ENCODE peak calls at places on chromosomes 11 and 22, in five cellular contexts. One of them, this sample, is unnamed.

GRCh38 chr11:6531267-6531752 is 34.2 kb downstream of the DNHD1 start:
- DNase-seq in A549: peak; percentile 79
- DNase-seq in cardiac muscle cell: peak; percentile 64
- DNase-seq in right lobe of liver: no peak
- DNase-seq in A673: peak; percentile 54
- DNase-seq in this sample: peak; percentile 23

GRCh38 chr22:44985906-44986527 is 23.8 kb downstream of the PHF21B start:
- DNase-seq in right lobe of liver: no peak
- DNase-seq in A549: no peak
- DNase-seq in cardiac muscle cell: no peak
- DNase-seq in A673: no peak
- DNase-seq in this sample: no peak

GRCh38 chr11:81331611-81332205 is 1402.0 kb downstream of the FAM181B start:
- DNase-seq in A673: no peak
- DNase-seq in cardiac muscle cell: no peak
- DNase-seq in A549: no peak
- DNase-seq in right lobe of liver: no peak
- DNase-seq in this sample: no peak

GRCh38 chr22:39010946-39011625 is 3.0 kb upstream of the APOBEC3C start:
- DNase-seq in right lobe of liver: no peak
- DNase-seq in A673: no peak
- DNase-seq in A549: no peak
- DNase-seq in cardiac muscle cell: no peak
- DNase-seq in this sample: no peak

GRCh38 chr22:38948181-38948940 is 9.0 kb upstream of the APOBEC3A start:
- DNase-seq in right lobe of liver: no peak
- DNase-seq in A549: no peak
- DNase-seq in cardiac muscle cell: no peak
- DNase-seq in A673: no peak
- DNase-seq in this sample: no peak

GRCh38 chr11:2804189-2804588 is 81.4 kb downstream of the CDKN1C start:
- DNase-seq in cardiac muscle cell: no peak
- DNase-seq in right lobe of liver: peak; percentile 38
- DNase-seq in A549: no peak
- DNase-seq in A673: no peak
- DNase-seq in this sample: no peak

GRCh38 chr11:65858354-65859133 is 564 bp upstream of the CFL1 start:
- DNase-seq in A673: no peak
- DNase-seq in right lobe of liver: no peak
- DNase-seq in A549: no peak
- DNase-seq in cardiac muscle cell: no peak
- DNase-seq in this sample: no peak

GRCh38 chr11:101478587-101479375 is 105.0 kb downstream of the TRPC6 start:
- DNase-seq in A549: no peak
- DNase-seq in right lobe of liver: no peak
- DNase-seq in cardiac muscle cell: no peak
- DNase-seq in A673: no peak
- DNase-seq in this sample: peak; percentile 7

GRCh38 chr11:7098235-7098832 is 9.5 kb downstream of the RBMXL2 start:
- DNase-seq in cardiac muscle cell: peak; percentile 69
- DNase-seq in A549: peak; percentile 35
- DNase-seq in A673: peak; percentile 49
- DNase-seq in right lobe of liver: no peak
- DNase-seq in this sample: no peak

DNA sequence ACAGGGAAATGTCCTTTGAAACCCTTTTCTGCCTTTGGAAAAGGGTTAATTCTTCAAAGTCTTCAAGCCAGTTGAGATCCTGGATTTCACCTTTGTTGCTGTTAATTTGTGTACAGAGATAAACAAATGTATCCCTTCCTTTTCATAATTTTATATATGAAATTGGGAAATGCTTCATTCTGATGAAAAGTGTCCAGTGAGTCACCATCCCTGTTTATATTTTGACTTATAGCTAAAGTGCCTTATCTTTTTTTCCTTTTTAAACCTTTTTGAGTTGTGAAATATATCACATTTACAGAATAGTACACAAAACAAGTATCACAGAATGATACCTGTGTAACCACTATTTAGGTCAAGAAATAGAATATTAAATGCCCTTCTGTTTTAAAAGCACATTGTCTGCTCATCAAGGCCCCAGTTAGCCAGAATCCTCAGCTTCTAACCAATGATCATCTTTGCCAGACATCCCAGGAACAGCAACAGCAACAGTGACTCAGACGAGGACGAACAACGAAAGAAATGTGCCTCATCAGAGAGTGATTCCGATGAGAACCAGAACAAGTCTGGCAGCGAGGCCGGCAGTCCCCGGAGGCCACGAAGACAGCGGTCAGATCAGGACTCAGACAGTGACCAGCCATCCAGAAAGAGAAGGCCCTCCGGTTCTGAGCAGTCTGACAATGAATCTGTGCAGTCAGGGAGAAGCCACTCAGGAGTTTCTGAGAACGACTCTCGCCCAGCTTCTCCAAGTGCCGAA is 27.3 kb downstream of the CTR9 start:
- DNase-seq in right lobe of liver: no peak
- DNase-seq in cardiac muscle cell: peak; percentile 75
- DNase-seq in A549: no peak
- DNase-seq in A673: no peak
- DNase-seq in this sample: peak; percentile 83
- TF ChIP-seq CTCF in right lobe of liver: no peak
- TF ChIP-seq CTCF in cardiac muscle cell: no peak
- TF ChIP-seq CTCF in A549: no peak
- TF ChIP-seq CTCF in A673: no peak
- TF ChIP-seq CTCF in this sample: no peak

DNA sequence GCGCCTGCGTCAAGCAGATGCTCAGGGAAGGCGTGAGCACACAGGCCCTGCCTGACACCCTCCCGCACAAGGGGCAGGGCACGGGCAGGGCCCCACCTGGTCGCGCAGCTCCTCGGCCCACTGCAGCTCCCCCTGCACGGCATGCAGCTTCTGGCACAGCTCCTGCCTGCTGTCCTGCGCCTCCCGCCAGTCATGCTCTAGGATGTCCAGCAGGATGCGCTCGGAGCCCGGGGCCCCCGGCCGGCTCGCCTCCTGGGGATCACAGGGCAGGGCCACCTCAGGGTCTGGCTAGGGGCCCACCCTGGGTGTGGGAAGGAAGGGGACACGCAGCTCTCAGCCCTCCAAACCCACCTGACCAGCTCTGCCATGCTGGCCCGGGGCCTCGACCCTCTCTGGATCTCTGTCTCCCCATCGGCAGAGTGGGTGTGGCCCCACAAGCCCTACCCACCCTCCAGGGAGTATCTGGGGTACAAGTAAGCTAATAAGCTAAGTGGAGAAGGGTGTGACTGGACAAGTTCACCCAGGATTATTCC is 10.7 kb downstream of the CARD10 start:
- DNase-seq in right lobe of liver: no peak
- DNase-seq in cardiac muscle cell: no peak
- DNase-seq in A673: no peak
- DNase-seq in A549: no peak
- DNase-seq in this sample: no peak
- H3K4me1 ChIP-seq in right lobe of liver: peaks cover 7% of the 10 kb centered on the region
- H3K4me1 ChIP-seq in cardiac muscle cell: peaks cover 14% of the 10 kb centered on the region
- H3K4me1 ChIP-seq in A673: no peaks in the 10 kb centered on the region
- H3K4me1 ChIP-seq in A549: peaks cover 63% of the 10 kb centered on the region
- H3K4me1 ChIP-seq in this sample: peaks cover 17% of the 10 kb centered on the region

GRCh38 chr11:131447268-131447667 is 76.9 kb downstream of the NTM start:
- DNase-seq in cardiac muscle cell: no peak
- DNase-seq in A549: no peak
- DNase-seq in A673: no peak
- DNase-seq in right lobe of liver: no peak
- DNase-seq in this sample: no peak
- TF ChIP-seq CTCF in cardiac muscle cell: no peak
- TF ChIP-seq CTCF in A549: no peak
- TF ChIP-seq CTCF in A673: peak; percentile 25
- TF ChIP-seq CTCF in right lobe of liver: no peak
- TF ChIP-seq CTCF in this sample: no peak

GRCh38 chr11:122105009-122105828 is 10.8 kb downstream of the BLID start:
- DNase-seq in cardiac muscle cell: no peak
- DNase-seq in A549: no peak
- DNase-seq in right lobe of liver: no peak
- DNase-seq in A673: peak; percentile 65
- DNase-seq in this sample: no peak

GRCh38 chr11:122103366-122103765 is 12.6 kb downstream of the BLID start:
- DNase-seq in A549: no peak
- DNase-seq in right lobe of liver: no peak
- DNase-seq in cardiac muscle cell: no peak
- DNase-seq in A673: no peak
- DNase-seq in this sample: no peak

GRCh38 chr11:122101625-122102291 is 14.3 kb downstream of the BLID start:
- DNase-seq in A549: no peak
- DNase-seq in right lobe of liver: no peak
- DNase-seq in A673: peak; percentile 93
- DNase-seq in cardiac muscle cell: peak; percentile 92
- DNase-seq in this sample: peak; percentile 66

GRCh38 chr11:122102426-122102825 is 13.6 kb downstream of the BLID start:
- DNase-seq in right lobe of liver: no peak
- DNase-seq in cardiac muscle cell: no peak
- DNase-seq in A673: no peak
- DNase-seq in A549: no peak
- DNase-seq in this sample: no peak

GRCh38 chr11:122104381-122104780 is 11.6 kb downstream of the BLID start:
- DNase-seq in A549: no peak
- DNase-seq in right lobe of liver: no peak
- DNase-seq in cardiac muscle cell: no peak
- DNase-seq in A673: no peak
- DNase-seq in this sample: no peak
- H3K4me1 ChIP-seq in A549: peaks cover 16% of the 10 kb centered on the region
- H3K4me1 ChIP-seq in right lobe of liver: no peaks in the 10 kb centered on the region
- H3K4me1 ChIP-seq in cardiac muscle cell: peaks cover 43% of the 10 kb centered on the region
- H3K4me1 ChIP-seq in A673: peaks cover 39% of the 10 kb centered on the region
- H3K4me1 ChIP-seq in this sample: peaks cover 3% of the 10 kb centered on the region

DNA sequence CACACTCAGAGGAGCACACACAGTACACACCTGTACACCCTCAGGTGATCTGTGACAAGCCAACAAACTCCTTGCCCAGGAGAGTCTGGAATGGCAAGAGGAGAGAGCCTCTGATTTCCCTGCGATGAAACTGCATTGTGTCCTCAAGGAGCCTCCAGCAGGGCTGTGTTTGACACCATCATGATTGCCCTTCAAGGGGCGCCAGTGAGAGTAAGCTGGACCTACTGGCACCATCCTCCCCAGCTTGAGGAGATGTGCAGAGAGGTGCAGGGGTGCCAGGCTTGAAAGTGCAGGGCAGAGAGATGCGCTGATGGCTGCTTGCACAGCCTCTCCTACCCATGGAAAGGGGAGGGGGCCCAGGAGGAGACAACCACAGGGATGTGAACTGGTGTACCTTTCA is 188.8 kb upstream of the CADM1 start:
- DNase-seq in cardiac muscle cell: no peak
- DNase-seq in A549: no peak
- DNase-seq in right lobe of liver: no peak
- DNase-seq in A673: no peak
- DNase-seq in this sample: no peak
- TF ChIP-seq CTCF in cardiac muscle cell: no peak
- TF ChIP-seq CTCF in A549: no peak
- TF ChIP-seq CTCF in right lobe of liver: no peak
- TF ChIP-seq CTCF in A673: no peak
- TF ChIP-seq CTCF in this sample: no peak

This sample was measured in BE2C.